ENCODE peak calls at places on chromosomes 3 and 15, in four cellular contexts. T is H1, E is neuronal stem cell, F is trophoblast cell. L is an unnamed sample.

GRCh38 chr3:181729071-181729915 is 17.6 kb downstream of the SOX2 start:
- DNase-seq in F (no peak), E (no peak), T (peak; percentile 45), L (no peak)

GRCh38 chr3:83074485-83074884 is 1313.0 kb upstream of the GBE1 start:
- DNase-seq in E (no peak), T (no peak), F (no peak), L (no peak)

GRCh38 chr15:92772626-92773244 is 117.2 kb upstream of the FAM174B start:
- DNase-seq in F (no peak), T (no peak), E (no peak), L (no peak)

GRCh38 chr3:20405731-20406130 is 219.7 kb upstream of the SGO1 start:
- DNase-seq in E (no peak), F (peak; percentile 7), T (no peak), L (no peak)

GRCh38 chr3:65810277-65810676 is 228.4 kb downstream of the MAGI1 start:
- DNase-seq in E (no peak), T (no peak), F (no peak), L (no peak)

GRCh38 chr3:101809178-101810022 is 30.4 kb downstream of the NXPE3 start:
- DNase-seq in T (no peak), F (peak; percentile 26), E (peak; percentile 36), L (peak; percentile 56)

GRCh38 chr3:112568642-112569041 is 6.8 kb downstream of the SLC35A5 start:
- DNase-seq in F (no peak), E (no peak), T (no peak), L (peak; percentile 21)

GRCh38 chr3:12991861-12992281 is 81.4 kb downstream of the IQSEC1 start:
- DNase-seq in F (no peak), E (no peak), T (no peak), L (no peak)

GRCh38 chr15:75694241-75695182 is 18.1 kb downstream of the CSPG4 start:
- DNase-seq in E (no peak), T (peak; percentile 75), F (peak; percentile 66), L (peak; percentile 99)

GRCh38 chr3:101873619-101874018 is 24.3 kb downstream of the NFKBIZ start:
- DNase-seq in T (no peak), E (no peak), F (no peak), L (peak; percentile 88)

GRCh38 chr3:111751961-111752360 is 107.1 kb upstream of the PHLDB2 start:
- DNase-seq in E (no peak), T (no peak), F (no peak), L (peak; percentile 94)

GRCh38 chr15:100999369-100999768 is 80.2 kb downstream of the LRRK1 start:
- DNase-seq in T (no peak), E (no peak), F (no peak), L (peak; percentile 58)

GRCh38 chr3:58020740-58021071 is 12.5 kb downstream of the FLNB start:
- DNase-seq in E (no peak), F (no peak), T (no peak), L (no peak)
- H4K91ac ChIP-seq in E (no peak overlapping the region), F (peak overlapping the region; percentile 22), T (peak overlapping the region; percentile 77), L (no peak overlapping the region)

GRCh38 chr15:94844533-94845390 is 613.4 kb downstream of the MCTP2 start:
- DNase-seq in E (peak; percentile 33), T (peak; percentile 64), F (no peak), L (no peak)
- H4K91ac ChIP-seq in E (no peak overlapping the region), T (peak overlapping the region; percentile 81), F (peak overlapping the region; percentile 97), L (no peak overlapping the region)

GRCh38 chr15:66701422-66702034 is 508 bp upstream of the SMAD6 start:
- DNase-seq in E (peak; percentile 67), T (peak; percentile 83), F (no peak), L (no peak)
- H4K91ac ChIP-seq in E (no peak overlapping the region), T (peak overlapping the region; percentile 86), F (peak overlapping the region; percentile 78), L (peak overlapping the region; percentile 82)

GRCh38 chr3:171810278-171811058 is at the start of gene PLD1:
- DNase-seq in E (peak; percentile 15), T (peak; percentile 78), F (peak; percentile 98), L (peak; percentile 79)
- H4K91ac ChIP-seq in E (no peak within 1 kb of the TSS), T (no peak within 1 kb of the TSS), F (peak within 1 kb of the TSS; percentile 41), L (peak within 1 kb of the TSS; percentile 89)

DNA sequence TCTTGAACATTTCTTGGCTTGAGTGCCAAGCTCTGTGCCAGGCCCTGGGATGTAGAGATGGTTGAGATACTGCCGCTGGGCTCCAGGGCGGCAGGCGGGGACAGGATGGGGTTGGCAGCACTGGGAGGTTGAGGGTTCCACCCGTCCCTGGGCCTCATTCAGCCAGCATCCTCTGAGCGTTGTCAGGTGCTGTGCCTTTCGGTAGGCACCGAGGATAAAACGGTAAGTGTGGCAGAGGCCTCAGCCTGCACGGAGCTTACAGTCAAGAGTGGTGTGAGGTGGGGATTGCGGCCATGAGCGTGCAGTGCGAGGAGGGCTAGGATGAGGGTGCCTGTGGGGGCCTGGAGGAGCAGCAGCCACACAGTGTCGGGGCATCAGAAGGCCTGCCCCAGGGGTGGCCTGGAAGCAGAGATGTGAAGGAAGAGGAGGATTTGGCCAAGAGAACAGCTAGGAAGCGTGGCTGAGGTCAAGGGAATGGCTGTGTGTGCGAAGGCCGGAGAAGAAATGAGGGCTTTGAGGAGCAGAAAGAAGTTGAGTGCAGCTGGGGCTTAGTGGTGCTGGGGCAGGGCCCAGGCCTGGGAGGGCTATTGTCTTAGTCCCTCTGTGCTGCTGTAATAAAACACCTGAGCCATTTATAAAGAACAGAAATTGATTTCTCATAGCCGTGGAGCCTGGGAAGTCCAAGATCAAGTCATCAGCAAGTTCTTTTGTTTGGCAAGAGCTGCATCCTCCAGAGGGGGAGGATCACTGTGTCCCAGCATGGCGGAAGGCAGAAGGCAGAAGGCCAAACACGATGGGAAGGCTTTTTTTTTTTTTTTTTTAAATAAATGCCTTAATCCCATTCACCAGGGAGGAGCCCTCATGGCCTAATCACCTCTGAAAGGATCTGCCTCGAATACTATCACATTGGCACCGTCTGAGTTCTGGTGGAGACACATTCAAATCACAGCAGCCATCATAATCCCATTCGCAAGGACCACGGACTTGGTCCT is 22.7 kb downstream of the CORO2B start:
- DNase-seq in T (no peak), E (no peak), F (no peak), L (no peak)
- H4K91ac ChIP-seq in T (peak overlapping the region; percentile 69), E (peak overlapping the region; percentile 48), F (no peak overlapping the region), L (no peak overlapping the region)

GRCh38 chr15:74240897-74241614 is 4.9 kb downstream of the CCDC33 start:
- DNase-seq in E (no peak), T (no peak), F (no peak), L (no peak)

GRCh38 chr15:74243431-74243830 is 7.3 kb downstream of the CCDC33 start:
- DNase-seq in E (no peak), F (no peak), T (no peak), L (no peak)

GRCh38 chr15:74238984-74239645 is 3.0 kb downstream of the CCDC33 start:
- DNase-seq in E (no peak), F (no peak), T (no peak), L (no peak)

GRCh38 chr15:74242296-74242929 is 6.3 kb downstream of the CCDC33 start:
- DNase-seq in F (no peak), T (no peak), E (no peak), L (peak; percentile 17)

GRCh38 chr15:74240002-74240568 is 4.0 kb downstream of the CCDC33 start:
- DNase-seq in E (no peak), T (no peak), F (no peak), L (peak; percentile 35)
- H4K91ac ChIP-seq in E (peak overlapping the region; percentile 22), T (no peak overlapping the region), F (no peak overlapping the region), L (no peak overlapping the region)

GRCh38 chr3:136752046-136752326 is 192 bp downstream of the STAG1 start:
- DNase-seq in T (no peak), E (no peak), F (peak; percentile 41), L (no peak)
- H4K91ac ChIP-seq in T (no peak overlapping the region), E (no peak overlapping the region), F (peak overlapping the region; percentile 99), L (peak overlapping the region; percentile 81)

GRCh38 chr3:129398803-129399144 is 29.7 kb downstream of the EFCAB12 start:
- DNase-seq in T (no peak), E (no peak), F (no peak), L (peak; percentile 29)
- H4K91ac ChIP-seq in T (no peak overlapping the region), E (no peak overlapping the region), F (peak overlapping the region; percentile 46), L (peak overlapping the region; percentile 45)

DNA sequence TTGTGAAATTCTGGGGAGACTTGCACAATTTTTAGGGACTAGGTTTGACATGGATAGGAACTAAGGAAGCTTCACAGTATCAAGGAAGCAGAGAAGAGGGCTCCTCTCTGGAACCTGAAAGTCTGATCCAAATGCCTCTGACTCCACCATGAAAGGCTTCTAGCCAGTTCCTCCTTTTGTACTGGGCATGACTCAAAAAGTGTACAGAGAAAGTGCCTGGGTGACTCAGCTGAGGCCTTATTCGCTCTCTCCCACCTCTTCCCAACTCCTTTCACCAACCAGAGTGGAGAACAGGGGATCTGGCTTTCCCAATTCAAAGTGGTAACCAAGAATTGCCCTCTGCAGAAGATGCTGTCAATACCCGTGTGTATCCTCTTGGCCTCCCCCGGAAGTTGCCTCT is 342.9 kb upstream of the PROK2 start:
- DNase-seq in T (no peak), E (no peak), F (peak; percentile 8), L (peak; percentile 25)
- H4K91ac ChIP-seq in T (no peak overlapping the region), E (no peak overlapping the region), F (no peak overlapping the region), L (no peak overlapping the region)

GRCh38 chr3:23959147-23959900 is 14.2 kb downstream of the NR1D2 start:
- DNase-seq in T (no peak), E (no peak), F (peak; percentile 67), L (peak; percentile 95)

GRCh38 chr3:23960649-23961048 is 15.6 kb downstream of the NR1D2 start:
- DNase-seq in E (no peak), T (no peak), F (no peak), L (no peak)

GRCh38 chr3:23964537-23964936 is 19.5 kb downstream of the NR1D2 start:
- DNase-seq in E (no peak), T (no peak), F (no peak), L (no peak)

GRCh38 chr3:23961064-23961463 is 16.0 kb downstream of the NR1D2 start:
- DNase-seq in F (peak; percentile 53), E (no peak), T (no peak), L (peak; percentile 50)

DNA sequence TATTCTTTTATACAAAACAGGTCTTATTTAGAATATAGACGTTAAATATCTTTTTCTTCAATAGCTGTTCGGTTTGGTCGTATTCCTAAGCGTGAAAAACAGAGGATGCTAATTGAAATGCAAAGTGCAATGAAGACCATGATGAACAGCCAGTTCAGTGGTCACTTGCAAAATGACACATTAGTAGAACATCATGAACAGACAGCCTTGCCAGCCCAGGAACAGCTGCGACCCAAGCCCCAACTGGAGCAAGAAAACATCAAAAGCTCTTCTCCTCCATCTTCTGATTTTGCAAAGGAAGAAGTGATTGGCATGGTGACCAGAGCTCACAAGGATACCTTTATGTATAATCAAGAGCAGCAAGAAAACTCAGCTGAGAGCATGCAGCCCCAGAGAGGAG is 16.8 kb downstream of the NR1D2 start:
- DNase-seq in F (no peak), T (no peak), E (no peak), L (no peak)
- H4K91ac ChIP-seq in F (no peak overlapping the region), T (no peak overlapping the region), E (no peak overlapping the region), L (no peak overlapping the region)

L was measured in IMR-90.